ENCODE peak calls at places on chromosome 19, in seven cellular contexts. One of them, this sample, is unnamed.

GRCh38 chr19:42150940-42151339 is 18.7 kb upstream of the POU2F2 start:
- DNase-seq in B cell: no peak
- DNase-seq in Caco-2: no peak
- DNase-seq in GM06990: no peak
- DNase-seq in CD4-positive, alpha-beta T cell: no peak
- DNase-seq in endothelial cell: no peak
- DNase-seq in tibial artery: no peak
- DNase-seq in this sample: no peak

GRCh38 chr19:48390188-48391099 is 907 bp downstream of the KDELR1 start:
- DNase-seq in B cell: peak
- DNase-seq in endothelial cell: peak
- DNase-seq in GM06990: peak
- DNase-seq in CD4-positive, alpha-beta T cell: peak
- DNase-seq in tibial artery: peak
- DNase-seq in Caco-2: peak
- DNase-seq in this sample: no peak

GRCh38 chr19:41456342-41456918 is 13.5 kb downstream of the ERICH4 start:
- DNase-seq in Caco-2: no peak
- DNase-seq in tibial artery: no peak
- DNase-seq in B cell: no peak
- DNase-seq in GM06990: no peak
- DNase-seq in endothelial cell: no peak
- DNase-seq in CD4-positive, alpha-beta T cell: no peak
- DNase-seq in this sample: no peak

GRCh38 chr19:5058456-5059190 is 89.7 kb downstream of the KDM4B start:
- DNase-seq in tibial artery: no peak
- DNase-seq in CD4-positive, alpha-beta T cell: no peak
- DNase-seq in endothelial cell: no peak
- DNase-seq in Caco-2: no peak
- DNase-seq in B cell: no peak
- DNase-seq in GM06990: no peak
- DNase-seq in this sample: no peak

GRCh38 chr19:14347999-14348889 is 33.0 kb upstream of the ADGRE5 start:
- DNase-seq in endothelial cell: peak
- DNase-seq in tibial artery: peak
- DNase-seq in CD4-positive, alpha-beta T cell: peak
- DNase-seq in GM06990: peak
- DNase-seq in B cell: peak
- DNase-seq in Caco-2: peak
- DNase-seq in this sample: no peak

GRCh38 chr19:18388328-18389094 is 2.6 kb downstream of the GDF15 start:
- DNase-seq in endothelial cell: peak
- DNase-seq in tibial artery: peak
- DNase-seq in B cell: peak
- DNase-seq in Caco-2: no peak
- DNase-seq in CD4-positive, alpha-beta T cell: peak
- DNase-seq in GM06990: peak
- DNase-seq in this sample: no peak

GRCh38 chr19:3420244-3420755 is 53.9 kb downstream of the NFIC start:
- DNase-seq in Caco-2: no peak
- DNase-seq in B cell: no peak
- DNase-seq in CD4-positive, alpha-beta T cell: no peak
- DNase-seq in tibial artery: no peak
- DNase-seq in GM06990: no peak
- DNase-seq in endothelial cell: no peak
- DNase-seq in this sample: no peak

GRCh38 chr19:36113895-36114762 is 546 bp downstream of the POLR2I start:
- DNase-seq in tibial artery: peak
- DNase-seq in endothelial cell: peak
- DNase-seq in CD4-positive, alpha-beta T cell: no peak
- DNase-seq in Caco-2: peak
- DNase-seq in B cell: no peak
- DNase-seq in GM06990: no peak
- DNase-seq in this sample: no peak

GRCh38 chr19:16367269-16367683 is 42.6 kb downstream of the KLF2 start:
- DNase-seq in tibial artery: no peak
- DNase-seq in CD4-positive, alpha-beta T cell: peak
- DNase-seq in Caco-2: no peak
- DNase-seq in GM06990: peak
- DNase-seq in B cell: peak
- DNase-seq in endothelial cell: no peak
- DNase-seq in this sample: no peak

GRCh38 chr19:8340341-8341096 is 2.5 kb downstream of the KANK3 start:
- DNase-seq in tibial artery: no peak
- DNase-seq in B cell: no peak
- DNase-seq in endothelial cell: peak
- DNase-seq in CD4-positive, alpha-beta T cell: no peak
- DNase-seq in Caco-2: no peak
- DNase-seq in GM06990: no peak
- DNase-seq in this sample: no peak
- TF ChIP-seq CTCF in tibial artery: no peak
- TF ChIP-seq CTCF in B cell: no peak
- TF ChIP-seq CTCF in endothelial cell: no peak
- TF ChIP-seq CTCF in CD4-positive, alpha-beta T cell: no peak
- TF ChIP-seq CTCF in Caco-2: no peak
- TF ChIP-seq CTCF in GM06990: no peak
- TF ChIP-seq CTCF in this sample: no peak

GRCh38 chr19:34274827-34275625 is 20.7 kb downstream of the GARRE1 start:
- DNase-seq in B cell: no peak
- DNase-seq in tibial artery: no peak
- DNase-seq in GM06990: no peak
- DNase-seq in Caco-2: no peak
- DNase-seq in CD4-positive, alpha-beta T cell: no peak
- DNase-seq in endothelial cell: no peak
- DNase-seq in this sample: peak
- TF ChIP-seq CTCF in B cell: no peak
- TF ChIP-seq CTCF in tibial artery: no peak
- TF ChIP-seq CTCF in GM06990: no peak
- TF ChIP-seq CTCF in Caco-2: no peak
- TF ChIP-seq CTCF in CD4-positive, alpha-beta T cell: no peak
- TF ChIP-seq CTCF in endothelial cell: no peak
- TF ChIP-seq CTCF in this sample: peak

GRCh38 chr19:43624933-43625332 is 5.5 kb upstream of the ZNF428 start:
- DNase-seq in endothelial cell: peak
- DNase-seq in tibial artery: peak
- DNase-seq in GM06990: peak
- DNase-seq in B cell: peak
- DNase-seq in CD4-positive, alpha-beta T cell: peak
- DNase-seq in Caco-2: no peak
- DNase-seq in this sample: no peak
- TF ChIP-seq CTCF in endothelial cell: no peak
- TF ChIP-seq CTCF in tibial artery: no peak
- TF ChIP-seq CTCF in GM06990: peak
- TF ChIP-seq CTCF in B cell: peak
- TF ChIP-seq CTCF in CD4-positive, alpha-beta T cell: peak
- TF ChIP-seq CTCF in Caco-2: no peak
- TF ChIP-seq CTCF in this sample: no peak

GRCh38 chr19:6413291-6413690 is 11.3 kb downstream of the KHSRP start:
- DNase-seq in GM06990: no peak
- DNase-seq in tibial artery: no peak
- DNase-seq in Caco-2: no peak
- DNase-seq in CD4-positive, alpha-beta T cell: no peak
- DNase-seq in B cell: no peak
- DNase-seq in endothelial cell: no peak
- DNase-seq in this sample: no peak

GRCh38 chr19:6414793-6415591 is 9.6 kb downstream of the KHSRP start:
- DNase-seq in B cell: no peak
- DNase-seq in Caco-2: peak
- DNase-seq in GM06990: no peak
- DNase-seq in CD4-positive, alpha-beta T cell: no peak
- DNase-seq in tibial artery: no peak
- DNase-seq in endothelial cell: no peak
- DNase-seq in this sample: no peak

GRCh38 chr19:6414033-6414643 is 10.5 kb downstream of the KHSRP start:
- DNase-seq in GM06990: no peak
- DNase-seq in endothelial cell: no peak
- DNase-seq in Caco-2: peak
- DNase-seq in tibial artery: no peak
- DNase-seq in B cell: no peak
- DNase-seq in CD4-positive, alpha-beta T cell: no peak
- DNase-seq in this sample: no peak

GRCh38 chr19:6409346-6409745 is 15.3 kb downstream of the KHSRP start:
- DNase-seq in Caco-2: no peak
- DNase-seq in CD4-positive, alpha-beta T cell: no peak
- DNase-seq in endothelial cell: no peak
- DNase-seq in GM06990: no peak
- DNase-seq in B cell: no peak
- DNase-seq in tibial artery: no peak
- DNase-seq in this sample: no peak

DNA sequence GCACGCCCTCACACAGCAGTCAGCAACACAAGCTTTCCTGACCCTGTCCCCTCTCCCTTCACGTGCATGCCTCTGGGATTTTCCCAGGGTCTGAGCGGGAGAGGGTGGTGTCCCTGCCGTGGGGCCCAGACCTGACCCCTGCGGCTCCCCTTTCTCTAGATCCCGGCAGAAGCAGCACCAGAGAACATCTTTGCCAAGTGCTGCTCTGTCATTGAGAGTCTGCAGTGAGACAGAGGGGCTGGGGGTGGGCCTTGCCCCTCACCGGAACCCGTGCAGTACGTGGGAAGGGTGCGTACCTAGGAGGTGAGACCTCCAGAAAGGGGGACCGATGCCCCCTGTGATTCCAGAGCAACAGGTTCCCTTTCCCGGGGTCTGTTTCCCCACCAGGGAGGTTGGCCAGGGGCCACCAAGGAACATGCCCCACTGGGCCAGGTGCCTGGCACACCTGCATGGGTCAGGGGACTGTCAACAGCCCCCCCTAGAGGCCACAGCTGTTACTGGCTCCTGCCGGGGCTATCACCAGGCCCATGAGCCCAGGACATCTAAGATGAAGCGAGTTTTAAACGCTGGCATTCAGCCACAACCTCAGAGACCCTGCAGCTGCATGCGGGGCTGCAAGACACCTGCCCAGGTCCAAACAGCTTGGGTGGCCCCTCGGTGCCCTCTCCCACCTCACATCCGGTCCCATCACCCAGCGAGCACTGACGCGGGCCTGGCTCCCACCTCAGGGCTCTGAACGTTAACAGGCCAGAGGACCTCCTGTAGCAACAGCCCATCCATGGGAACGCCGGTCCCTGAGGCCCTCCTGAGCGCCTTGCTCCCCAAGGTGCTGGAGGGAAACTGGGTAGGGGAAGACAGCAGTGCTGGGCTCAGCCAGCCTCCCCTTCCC is 12.3 kb downstream of the KHSRP start:
- DNase-seq in tibial artery: no peak
- DNase-seq in GM06990: no peak
- DNase-seq in B cell: no peak
- DNase-seq in CD4-positive, alpha-beta T cell: peak
- DNase-seq in Caco-2: peak
- DNase-seq in endothelial cell: peak
- DNase-seq in this sample: no peak
- TF ChIP-seq CTCF in tibial artery: no peak
- TF ChIP-seq CTCF in GM06990: peak
- TF ChIP-seq CTCF in B cell: peak
- TF ChIP-seq CTCF in CD4-positive, alpha-beta T cell: peak
- TF ChIP-seq CTCF in Caco-2: peak
- TF ChIP-seq CTCF in endothelial cell: peak
- TF ChIP-seq CTCF in this sample: peak

DNA sequence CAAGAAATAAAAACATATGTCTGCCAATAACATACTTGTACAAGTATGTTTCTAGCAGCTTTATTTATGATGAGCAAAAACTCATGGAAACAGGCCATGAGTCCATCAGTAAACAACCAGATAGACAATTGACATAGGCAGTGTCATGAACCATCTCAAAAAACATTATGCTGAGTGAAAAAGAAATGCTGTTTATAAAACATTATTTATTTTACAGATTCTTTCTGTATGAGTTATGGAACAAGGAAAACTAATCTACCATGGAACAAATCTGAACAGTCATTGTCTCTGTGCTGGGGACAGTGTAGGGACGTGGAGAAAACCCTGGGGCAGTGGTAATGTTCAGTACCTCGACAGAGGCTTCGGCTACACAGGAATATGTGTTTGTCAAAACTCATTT is 283.9 kb downstream of the UQCRFS1 start:
- DNase-seq in endothelial cell: no peak
- DNase-seq in GM06990: no peak
- DNase-seq in Caco-2: no peak
- DNase-seq in B cell: no peak
- DNase-seq in CD4-positive, alpha-beta T cell: no peak
- DNase-seq in tibial artery: no peak
- DNase-seq in this sample: no peak
- TF ChIP-seq CTCF in endothelial cell: no peak
- TF ChIP-seq CTCF in GM06990: no peak
- TF ChIP-seq CTCF in Caco-2: no peak
- TF ChIP-seq CTCF in B cell: no peak
- TF ChIP-seq CTCF in CD4-positive, alpha-beta T cell: no peak
- TF ChIP-seq CTCF in tibial artery: no peak
- TF ChIP-seq CTCF in this sample: no peak

DNA sequence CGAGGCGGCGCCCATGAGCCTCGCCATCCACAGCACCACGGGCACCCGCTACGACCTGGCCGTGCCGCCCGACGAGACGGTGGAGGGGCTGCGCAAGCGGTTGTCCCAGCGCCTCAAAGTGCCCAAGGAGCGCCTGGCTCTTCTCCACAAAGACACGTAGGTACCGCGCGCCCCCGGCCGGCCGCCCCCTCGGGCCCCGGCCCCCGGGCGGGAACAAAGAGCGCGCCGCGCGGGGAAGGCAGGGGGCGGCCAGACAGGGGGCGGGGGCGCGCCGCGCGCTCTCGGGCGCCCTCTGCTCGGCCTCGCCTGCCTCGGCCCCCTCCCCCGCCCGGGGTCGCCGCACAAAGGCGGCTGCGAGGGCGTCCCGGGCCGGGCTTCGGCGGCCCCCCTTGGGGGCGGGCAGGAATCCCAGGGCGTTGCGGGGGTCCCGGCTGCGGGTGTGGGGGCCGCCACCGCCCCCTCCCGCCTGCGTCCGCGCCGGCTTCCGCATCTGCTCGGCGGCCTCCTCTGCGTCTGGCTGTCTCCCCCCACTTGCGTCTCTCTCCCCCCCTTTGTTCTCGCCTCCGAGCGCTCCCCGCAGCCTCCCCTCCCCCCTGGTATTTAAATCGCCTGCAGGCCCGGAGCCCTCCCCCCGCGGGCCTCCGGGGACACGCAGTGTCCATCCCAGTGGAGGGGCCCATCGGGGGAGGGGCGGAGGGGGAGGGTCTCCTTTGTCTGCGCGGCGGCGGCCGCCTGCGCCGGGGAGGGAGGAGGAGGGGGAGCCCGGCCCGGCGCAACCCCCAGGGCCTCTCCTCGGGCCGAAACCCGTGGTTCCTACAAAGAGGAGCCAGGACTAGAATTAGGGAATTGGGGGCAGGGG is 2.2 kb downstream of the MIDN start:
- DNase-seq in GM06990: peak
- DNase-seq in endothelial cell: peak
- DNase-seq in B cell: peak
- DNase-seq in Caco-2: peak
- DNase-seq in CD4-positive, alpha-beta T cell: peak
- DNase-seq in tibial artery: no peak
- DNase-seq in this sample: no peak
- TF ChIP-seq CTCF in GM06990: no peak
- TF ChIP-seq CTCF in endothelial cell: no peak
- TF ChIP-seq CTCF in B cell: no peak
- TF ChIP-seq CTCF in Caco-2: no peak
- TF ChIP-seq CTCF in CD4-positive, alpha-beta T cell: no peak
- TF ChIP-seq CTCF in tibial artery: no peak
- TF ChIP-seq CTCF in this sample: no peak